ENCODE peak calls at places on chromosomes 13 and 19, in seven cellular contexts. One of them, this sample, is unnamed.

GRCh38 chr13:112891477-112892401 is 77.3 kb upstream of the MCF2L start:
- DNase-seq in HT1080: no peak
- DNase-seq in stimulated activated CD4-positive, alpha-beta T cell treated with anti-CD3 and anti-CD28 coated beads, TNF-alpha, amount 100 ng/mL, for 48 hours: no peak
- DNase-seq in activated T-cell treated with anti-CD3 and anti-CD28 coated beads for 1 hour: no peak
- DNase-seq in activated B cell treated with CpG ODN at 0.5 μM for 24 hours: no peak
- DNase-seq in GM23248: no peak
- DNase-seq in K562: no peak
- DNase-seq in this sample: no peak

GRCh38 chr19:3041302-3041701 is 12.2 kb upstream of the TLE2 start:
- DNase-seq in HT1080: no peak
- DNase-seq in stimulated activated CD4-positive, alpha-beta T cell treated with anti-CD3 and anti-CD28 coated beads, TNF-alpha, amount 100 ng/mL, for 48 hours: no peak
- DNase-seq in activated T-cell treated with anti-CD3 and anti-CD28 coated beads for 1 hour: no peak
- DNase-seq in activated B cell treated with CpG ODN at 0.5 μM for 24 hours: no peak
- DNase-seq in GM23248: no peak
- DNase-seq in K562: no peak
- DNase-seq in this sample: no peak

GRCh38 chr13:74289861-74290260 is 155.7 kb upstream of the KLF12 start:
- DNase-seq in HT1080: no peak
- DNase-seq in stimulated activated CD4-positive, alpha-beta T cell treated with anti-CD3 and anti-CD28 coated beads, TNF-alpha, amount 100 ng/mL, for 48 hours: no peak
- DNase-seq in activated T-cell treated with anti-CD3 and anti-CD28 coated beads for 1 hour: no peak
- DNase-seq in activated B cell treated with CpG ODN at 0.5 μM for 24 hours: no peak
- DNase-seq in GM23248: no peak
- DNase-seq in K562: no peak
- DNase-seq in this sample: no peak

GRCh38 chr13:46324976-46325375 is 62.1 kb downstream of the RUBCNL start:
- DNase-seq in HT1080: no peak
- DNase-seq in stimulated activated CD4-positive, alpha-beta T cell treated with anti-CD3 and anti-CD28 coated beads, TNF-alpha, amount 100 ng/mL, for 48 hours: no peak
- DNase-seq in activated T-cell treated with anti-CD3 and anti-CD28 coated beads for 1 hour: no peak
- DNase-seq in activated B cell treated with CpG ODN at 0.5 μM for 24 hours: no peak
- DNase-seq in GM23248: peak
- DNase-seq in K562: no peak
- DNase-seq in this sample: no peak

GRCh38 chr13:40565282-40566148 is 100.9 kb downstream of the FOXO1 start:
- DNase-seq in HT1080: peak
- DNase-seq in stimulated activated CD4-positive, alpha-beta T cell treated with anti-CD3 and anti-CD28 coated beads, TNF-alpha, amount 100 ng/mL, for 48 hours: no peak
- DNase-seq in activated T-cell treated with anti-CD3 and anti-CD28 coated beads for 1 hour: no peak
- DNase-seq in activated B cell treated with CpG ODN at 0.5 μM for 24 hours: no peak
- DNase-seq in GM23248: peak
- DNase-seq in K562: no peak
- DNase-seq in this sample: no peak

GRCh38 chr19:41031926-41032325 is 40.8 kb downstream of the CYP2B6 start:
- DNase-seq in HT1080: no peak
- DNase-seq in stimulated activated CD4-positive, alpha-beta T cell treated with anti-CD3 and anti-CD28 coated beads, TNF-alpha, amount 100 ng/mL, for 48 hours: no peak
- DNase-seq in activated T-cell treated with anti-CD3 and anti-CD28 coated beads for 1 hour: no peak
- DNase-seq in activated B cell treated with CpG ODN at 0.5 μM for 24 hours: no peak
- DNase-seq in GM23248: peak
- DNase-seq in K562: no peak
- DNase-seq in this sample: peak

GRCh38 chr13:110426745-110427144 is 119.7 kb downstream of the COL4A2 start:
- DNase-seq in HT1080: no peak
- DNase-seq in stimulated activated CD4-positive, alpha-beta T cell treated with anti-CD3 and anti-CD28 coated beads, TNF-alpha, amount 100 ng/mL, for 48 hours: no peak
- DNase-seq in activated T-cell treated with anti-CD3 and anti-CD28 coated beads for 1 hour: no peak
- DNase-seq in activated B cell treated with CpG ODN at 0.5 μM for 24 hours: no peak
- DNase-seq in GM23248: no peak
- DNase-seq in K562: no peak
- DNase-seq in this sample: no peak

GRCh38 chr19:7679017-7679720 is 1.5 kb upstream of the TRAPPC5 start:
- DNase-seq in HT1080: no peak
- DNase-seq in stimulated activated CD4-positive, alpha-beta T cell treated with anti-CD3 and anti-CD28 coated beads, TNF-alpha, amount 100 ng/mL, for 48 hours: no peak
- DNase-seq in activated T-cell treated with anti-CD3 and anti-CD28 coated beads for 1 hour: peak
- DNase-seq in activated B cell treated with CpG ODN at 0.5 μM for 24 hours: peak
- DNase-seq in GM23248: no peak
- DNase-seq in K562: peak
- DNase-seq in this sample: peak

GRCh38 chr19:16217671-16218464 is 20.2 kb downstream of the AP1M1 start:
- DNase-seq in HT1080: no peak
- DNase-seq in stimulated activated CD4-positive, alpha-beta T cell treated with anti-CD3 and anti-CD28 coated beads, TNF-alpha, amount 100 ng/mL, for 48 hours: no peak
- DNase-seq in activated T-cell treated with anti-CD3 and anti-CD28 coated beads for 1 hour: no peak
- DNase-seq in activated B cell treated with CpG ODN at 0.5 μM for 24 hours: no peak
- DNase-seq in GM23248: no peak
- DNase-seq in K562: no peak
- DNase-seq in this sample: no peak

GRCh38 chr19:30492581-30492980 is 120.4 kb downstream of the ZNF536 start:
- DNase-seq in HT1080: no peak
- DNase-seq in stimulated activated CD4-positive, alpha-beta T cell treated with anti-CD3 and anti-CD28 coated beads, TNF-alpha, amount 100 ng/mL, for 48 hours: no peak
- DNase-seq in activated T-cell treated with anti-CD3 and anti-CD28 coated beads for 1 hour: no peak
- DNase-seq in activated B cell treated with CpG ODN at 0.5 μM for 24 hours: no peak
- DNase-seq in GM23248: no peak
- DNase-seq in K562: no peak
- DNase-seq in this sample: no peak

GRCh38 chr13:21849323-21849722 is 178.4 kb downstream of the FGF9 start:
- DNase-seq in HT1080: peak
- DNase-seq in stimulated activated CD4-positive, alpha-beta T cell treated with anti-CD3 and anti-CD28 coated beads, TNF-alpha, amount 100 ng/mL, for 48 hours: no peak
- DNase-seq in activated T-cell treated with anti-CD3 and anti-CD28 coated beads for 1 hour: no peak
- DNase-seq in activated B cell treated with CpG ODN at 0.5 μM for 24 hours: no peak
- DNase-seq in GM23248: peak
- DNase-seq in K562: peak
- DNase-seq in this sample: peak

GRCh38 chr19:55156202-55157063 is 1.1 kb downstream of the TNNI3 start:
- DNase-seq in HT1080: no peak
- DNase-seq in stimulated activated CD4-positive, alpha-beta T cell treated with anti-CD3 and anti-CD28 coated beads, TNF-alpha, amount 100 ng/mL, for 48 hours: peak
- DNase-seq in activated T-cell treated with anti-CD3 and anti-CD28 coated beads for 1 hour: peak
- DNase-seq in activated B cell treated with CpG ODN at 0.5 μM for 24 hours: no peak
- DNase-seq in GM23248: peak
- DNase-seq in K562: peak
- DNase-seq in this sample: peak

GRCh38 chr13:83312194-83312593 is 570.1 kb downstream of the SLITRK1 start:
- DNase-seq in HT1080: no peak
- DNase-seq in stimulated activated CD4-positive, alpha-beta T cell treated with anti-CD3 and anti-CD28 coated beads, TNF-alpha, amount 100 ng/mL, for 48 hours: no peak
- DNase-seq in activated T-cell treated with anti-CD3 and anti-CD28 coated beads for 1 hour: no peak
- DNase-seq in activated B cell treated with CpG ODN at 0.5 μM for 24 hours: no peak
- DNase-seq in GM23248: peak
- DNase-seq in K562: no peak
- DNase-seq in this sample: no peak

GRCh38 chr19:55365245-55365644 is 2.2 kb upstream of the GARIN5B start:
- DNase-seq in HT1080: no peak
- DNase-seq in stimulated activated CD4-positive, alpha-beta T cell treated with anti-CD3 and anti-CD28 coated beads, TNF-alpha, amount 100 ng/mL, for 48 hours: no peak
- DNase-seq in activated T-cell treated with anti-CD3 and anti-CD28 coated beads for 1 hour: no peak
- DNase-seq in activated B cell treated with CpG ODN at 0.5 μM for 24 hours: no peak
- DNase-seq in GM23248: no peak
- DNase-seq in K562: no peak
- DNase-seq in this sample: no peak

GRCh38 chr19:44113138-44113783 is at the start of gene ZNF225:
- DNase-seq in HT1080: peak
- DNase-seq in stimulated activated CD4-positive, alpha-beta T cell treated with anti-CD3 and anti-CD28 coated beads, TNF-alpha, amount 100 ng/mL, for 48 hours: peak
- DNase-seq in activated T-cell treated with anti-CD3 and anti-CD28 coated beads for 1 hour: peak
- DNase-seq in activated B cell treated with CpG ODN at 0.5 μM for 24 hours: peak
- DNase-seq in GM23248: peak
- DNase-seq in K562: peak
- DNase-seq in this sample: peak

This sample was measured in T47D.